ENCODE peak calls at places on chromosomes 4 and X, in seven cellular contexts. P, T, E, X, S, M and Y are unnamed samples.
A peak's percentile ranks its signal among the peaks of the same experiment; 100 is the strongest.

GRCh38 chr4:186943607-186943908 is 219.9 kb upstream of the FAT1 start:
- DNase-seq in P (no peak), T (no peak), E (no peak), X (no peak), S (no peak), M (no peak), Y (no peak)

GRCh38 chr4:137519406-137519805 is 12.9 kb downstream of the PCDH18 start:
- DNase-seq in P (no peak), T (no peak), E (no peak), X (peak; percentile 83), S (no peak), M (no peak), Y (no peak)

GRCh38 chr4:77994194-77994721 is 62.9 kb upstream of the FRAS1 start:
- DNase-seq in P (peak; percentile 67), T (peak; percentile 70), E (peak; percentile 93), X (peak; percentile 56), S (peak; percentile 78), M (peak; percentile 57), Y (peak; percentile 72)

GRCh38 chr4:169200361-169201030 is 70.3 kb downstream of the SH3RF1 start:
- DNase-seq in P (no peak), T (peak; percentile 33), E (peak; percentile 22), X (no peak), S (no peak), M (no peak), Y (no peak)

GRCh38 chrX:49171752-49172279 is at the start of gene PLP2:
- DNase-seq in P (no peak), T (peak; percentile 67), E (no peak), X (peak; percentile 40), S (no peak), M (peak; percentile 48), Y (peak; percentile 68)

GRCh38 chrX:39903343-39903742 is 194.4 kb downstream of the BCOR start:
- DNase-seq in P (no peak), T (peak; percentile 41), E (no peak), X (peak; percentile 75), S (no peak), M (no peak), Y (peak; percentile 58)

GRCh38 chrX:111597967-111598366 is 83.0 kb upstream of the ALG13 start:
- DNase-seq in P (no peak), T (no peak), E (no peak), X (no peak), S (no peak), M (no peak), Y (no peak)

GRCh38 chrX:101655540-101655939 is 4.1 kb downstream of the ARMCX2 start:
- DNase-seq in P (no peak), T (no peak), E (no peak), X (no peak), S (no peak), M (no peak), Y (no peak)

GRCh38 chrX:108811891-108812290 is 75.5 kb upstream of the IRS4 start:
- DNase-seq in P (no peak), T (no peak), E (peak; percentile 47), X (no peak), S (peak; percentile 62), M (no peak), Y (no peak)

GRCh38 chr4:1588306-1588705 is 95.8 kb downstream of the FAM53A start:
- DNase-seq in P (no peak), T (no peak), E (no peak), X (no peak), S (no peak), M (no peak), Y (no peak)
- H3K4me2 ChIP-seq in P (no peak overlapping the region), T (no peak overlapping the region), E (no peak overlapping the region), X (no peak overlapping the region), S (no peak overlapping the region), M (no peak overlapping the region), Y (no peak overlapping the region)

GRCh38 chr4:23355263-23355662 is 534.6 kb downstream of the PPARGC1A start:
- DNase-seq in P (no peak), T (no peak), E (no peak), X (no peak), S (no peak), M (no peak), Y (no peak)
- H3K18ac ChIP-seq in P (no peak overlapping the region), T (no peak overlapping the region), E (no peak overlapping the region), X (no peak overlapping the region), S (no peak overlapping the region), M (no peak overlapping the region), Y (no peak overlapping the region)

GRCh38 chr4:118867311-118868067 is 21.2 kb upstream of the SYNPO2 start:
- DNase-seq in P (no peak), T (no peak), E (no peak), X (peak; percentile 49), S (no peak), M (no peak), Y (no peak)

GRCh38 chr4:118872181-118872580 is 16.5 kb upstream of the SYNPO2 start:
- DNase-seq in P (no peak), T (no peak), E (no peak), X (no peak), S (no peak), M (no peak), Y (peak; percentile 28)

GRCh38 chr4:118865091-118865708 is 23.5 kb upstream of the SYNPO2 start:
- DNase-seq in P (peak; percentile 17), T (peak; percentile 60), E (peak; percentile 89), X (peak; percentile 64), S (peak; percentile 77), M (no peak), Y (peak; percentile 78)

DNA sequence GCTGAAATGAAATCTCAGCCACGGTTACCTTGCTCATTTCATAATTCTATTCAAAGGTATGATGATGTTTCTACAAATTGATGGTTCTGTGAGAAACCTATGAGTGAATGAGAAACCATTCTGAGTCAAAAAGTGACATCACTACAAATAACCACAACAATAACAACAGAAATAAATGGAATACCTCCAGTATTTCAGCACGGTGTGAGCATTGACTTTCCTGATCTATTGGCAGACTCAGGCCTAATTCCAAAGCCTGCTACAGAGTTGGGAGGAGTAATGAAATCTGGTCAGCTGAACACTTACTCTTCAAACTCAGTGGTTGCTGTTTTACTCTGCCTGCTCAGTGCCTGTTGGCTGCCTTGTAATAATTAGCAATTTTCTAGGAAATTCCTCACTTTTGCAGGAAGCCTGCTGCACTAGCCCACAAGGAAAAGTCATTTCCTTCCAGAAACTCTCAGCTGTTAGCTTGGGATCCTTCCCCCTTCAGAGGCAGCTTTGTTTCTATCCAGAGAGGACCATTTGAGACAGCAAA is 18.8 kb upstream of the SYNPO2 start:
- DNase-seq in P (no peak), T (peak; percentile 32), E (no peak), X (peak; percentile 63), S (no peak), M (no peak), Y (no peak)
- H3K4me2 ChIP-seq in P (no peak overlapping the region), T (peak overlapping the region; percentile 29), E (no peak overlapping the region), X (no peak overlapping the region), S (no peak overlapping the region), M (no peak overlapping the region), Y (no peak overlapping the region)

DNA sequence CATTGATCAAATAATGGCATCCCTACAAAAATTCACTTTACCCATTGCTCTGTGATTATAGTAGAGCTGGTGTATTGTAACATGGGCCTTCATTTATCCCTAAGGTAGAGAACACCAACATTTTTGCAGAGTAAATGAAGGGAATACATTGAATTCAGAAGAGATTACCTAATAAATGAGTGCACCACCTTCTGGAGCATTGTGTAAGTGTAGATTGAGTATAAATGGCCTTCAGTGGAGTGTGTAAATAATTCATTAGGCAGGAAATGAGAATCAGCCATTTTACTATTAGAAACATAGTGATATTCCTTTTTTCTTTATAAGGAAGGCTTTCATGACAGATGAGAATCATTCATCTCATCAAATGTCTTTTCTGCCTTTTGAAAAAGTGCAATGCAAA is 155.8 kb downstream of the FAM47B start:
- DNase-seq in P (no peak), T (no peak), E (no peak), X (no peak), S (no peak), M (no peak), Y (no peak)
- H3K18ac ChIP-seq in P (no peak overlapping the region), T (no peak overlapping the region), E (no peak overlapping the region), X (no peak overlapping the region), S (no peak overlapping the region), M (no peak overlapping the region), Y (no peak overlapping the region)